ENCODE peak calls at places on chromosome 4, in nine cellular contexts. O is kidney epithelial cell; D is breast epithelium; B is transverse colon; P is fibroblast of lung; W is CD8-positive, alpha-beta memory T cell; M is body of pancreas; J is HCT116; U is colonic mucosa. Q is an unnamed sample. For H3K27me3, the result is how much of the 10 kb centered on the place peaks cover.

GRCh38 chr4:148515248-148515647 is 73.0 kb upstream of the NR3C2 start:
- DNase-seq in J (peak), W (no peak), B (no peak), U (no peak), O (peak), M (no peak), D (no peak), P (peak), Q (peak)

GRCh38 chr4:54661156-54661555 is 3.4 kb downstream of the KIT start:
- DNase-seq in W (no peak), D (no peak), M (no peak), J (no peak), P (peak), B (no peak), O (no peak), U (no peak), Q (no peak)

GRCh38 chr4:153641532-153641931 is 42.5 kb upstream of the TLR2 start:
- DNase-seq in P (no peak), J (no peak), D (no peak), U (no peak), B (no peak), O (no peak), M (no peak), W (no peak), Q (no peak)

GRCh38 chr4:18318682-18319410 is 297.3 kb upstream of the LCORL start:
- DNase-seq in W (no peak), U (no peak), B (no peak), J (no peak), O (no peak), D (no peak), P (no peak), M (peak), Q (peak)

GRCh38 chr4:130029442-130029841 is 933.5 kb downstream of the C4orf33 start:
- DNase-seq in B (no peak), J (no peak), U (no peak), D (no peak), O (no peak), M (no peak), W (no peak), P (no peak), Q (no peak)

GRCh38 chr4:2375427-2375826 is 43.0 kb downstream of the ZFYVE28 start:
- DNase-seq in D (no peak), B (no peak), M (no peak), P (no peak), W (no peak), U (no peak), O (no peak), J (no peak), Q (no peak)

GRCh38 chr4:184335520-184335919 is 117.8 kb upstream of the ENPP6 start:
- DNase-seq in B (no peak), O (no peak), P (no peak), J (no peak), U (no peak), W (no peak), D (no peak), M (no peak), Q (no peak)

GRCh38 chr4:65437102-65437501 is 233.2 kb downstream of the EPHA5 start:
- DNase-seq in D (no peak), P (peak), U (no peak), B (no peak), J (no peak), O (no peak), M (no peak), W (no peak), Q (no peak)

GRCh38 chr4:135744928-135745327 is 1543.3 kb upstream of the PABPC4L start:
- DNase-seq in B (no peak), P (no peak), J (no peak), M (no peak), D (no peak), U (no peak), O (no peak), W (no peak), Q (no peak)

GRCh38 chr4:5098176-5098575 is 46.9 kb downstream of the STK32B start:
- DNase-seq in O (no peak), P (no peak), W (no peak), M (no peak), J (no peak), B (no peak), D (no peak), U (no peak), Q (no peak)

GRCh38 chr4:140358281-140358680 is 15.2 kb upstream of the SCOC start:
- DNase-seq in B (no peak), W (no peak), O (no peak), J (no peak), U (no peak), M (no peak), D (no peak), P (no peak), Q (no peak)

GRCh38 chr4:86891785-86892638 is at the start of gene C4orf36:
- DNase-seq in M (peak), D (peak), J (peak), B (peak), O (no peak), P (peak), U (peak), W (no peak), Q (peak)

GRCh38 chr4:20393486-20394100 is 141.9 kb downstream of the SLIT2 start:
- DNase-seq in P (peak), B (no peak), W (no peak), U (no peak), M (no peak), O (no peak), J (no peak), D (no peak), Q (no peak)

GRCh38 chr4:26048378-26048882 is 134.4 kb downstream of the SMIM20 start:
- DNase-seq in W (no peak), B (peak), O (no peak), P (peak), D (no peak), J (no peak), M (no peak), U (peak), Q (no peak)

GRCh38 chr4:20249333-20249732 is 2.4 kb upstream of the SLIT2 start:
- DNase-seq in M (peak), O (no peak), J (peak), D (no peak), P (peak), B (no peak), U (no peak), W (no peak), Q (peak)

GRCh38 chr4:185941476-185941875 is 127.5 kb upstream of the TLR3 start:
- DNase-seq in W (no peak), J (no peak), P (no peak), U (no peak), M (no peak), D (no peak), B (no peak), O (no peak), Q (no peak)

GRCh38 chr4:188266386-188266785 is 127.1 kb downstream of the TRIML1 start:
- DNase-seq in U (no peak), J (no peak), D (no peak), M (no peak), O (no peak), B (no peak), W (no peak), P (no peak), Q (no peak)

GRCh38 chr4:76902233-76902890 is 4.4 kb upstream of the SOWAHB start:
- DNase-seq in P (no peak), O (no peak), U (peak), D (no peak), J (no peak), W (no peak), M (no peak), B (peak), Q (peak)

GRCh38 chr4:153005914-153006381 is 69.8 kb downstream of the FHDC1 start:
- DNase-seq in W (no peak), M (no peak), B (no peak), J (no peak), O (no peak), P (no peak), D (no peak), U (no peak), Q (no peak)

GRCh38 chr4:164446516-164446915 is 307.4 kb upstream of the SMIM31 start:
- DNase-seq in O (peak), J (no peak), D (no peak), W (no peak), B (no peak), M (no peak), P (peak), U (no peak), Q (no peak)

GRCh38 chr4:38308728-38309315 is 348.6 kb downstream of the PTTG2 start:
- DNase-seq in P (peak), J (no peak), M (no peak), B (no peak), W (no peak), D (no peak), U (no peak), O (no peak), Q (no peak)

GRCh38 chr4:81180916-81181315 is 34.1 kb downstream of the PRKG2 start:
- DNase-seq in U (no peak), P (no peak), B (no peak), O (no peak), D (no peak), M (no peak), W (no peak), J (no peak), Q (no peak)

GRCh38 chr4:168540865-168541607 is 44.2 kb downstream of the PALLD start:
- DNase-seq in W (no peak), M (no peak), O (no peak), J (peak), U (no peak), B (no peak), P (peak), D (no peak), Q (no peak)

GRCh38 chr4:112109455-112110425 is 35.5 kb upstream of the FAM241A start:
- DNase-seq in J (no peak), O (no peak), M (peak), U (no peak), D (no peak), P (peak), B (no peak), W (no peak), Q (peak)

GRCh38 chr4:19224820-19225219 is 1026.9 kb upstream of the SLIT2 start:
- DNase-seq in M (no peak), B (no peak), P (peak), J (peak), D (no peak), W (no peak), U (no peak), O (no peak), Q (peak)

GRCh38 chr4:168449740-168450442 is 30.4 kb downstream of the DDX60L start:
- DNase-seq in W (no peak), O (peak), M (no peak), B (no peak), J (no peak), P (peak), U (peak), D (no peak), Q (peak)

GRCh38 chr4:41569957-41570356 is 32.0 kb downstream of the LIMCH1 start:
- DNase-seq in U (no peak), W (no peak), D (no peak), O (no peak), P (peak), J (no peak), B (no peak), M (no peak), Q (no peak)

GRCh38 chr4:16665942-16666586 is 232.4 kb downstream of the LDB2 start:
- DNase-seq in P (no peak), U (no peak), J (no peak), D (no peak), W (no peak), B (no peak), O (no peak), M (no peak), Q (no peak)

GRCh38 chr4:110518889-110519490 is 43.0 kb downstream of the ENPEP start:
- DNase-seq in U (peak), J (no peak), B (peak), P (peak), O (no peak), W (no peak), M (peak), D (no peak), Q (peak)

GRCh38 chr4:110514889-110515479 is 39.0 kb downstream of the ENPEP start:
- DNase-seq in U (no peak), J (peak), B (no peak), D (no peak), O (no peak), P (peak), M (no peak), W (no peak), Q (peak)

GRCh38 chr4:110516106-110516922 is 40.4 kb downstream of the ENPEP start:
- DNase-seq in W (peak), O (no peak), P (peak), D (peak), M (peak), U (peak), B (peak), J (peak), Q (peak)

GRCh38 chr4:110512901-110513300 is 36.9 kb downstream of the ENPEP start:
- DNase-seq in D (no peak), U (no peak), P (no peak), J (no peak), W (no peak), B (no peak), M (no peak), O (no peak), Q (no peak)

DNA sequence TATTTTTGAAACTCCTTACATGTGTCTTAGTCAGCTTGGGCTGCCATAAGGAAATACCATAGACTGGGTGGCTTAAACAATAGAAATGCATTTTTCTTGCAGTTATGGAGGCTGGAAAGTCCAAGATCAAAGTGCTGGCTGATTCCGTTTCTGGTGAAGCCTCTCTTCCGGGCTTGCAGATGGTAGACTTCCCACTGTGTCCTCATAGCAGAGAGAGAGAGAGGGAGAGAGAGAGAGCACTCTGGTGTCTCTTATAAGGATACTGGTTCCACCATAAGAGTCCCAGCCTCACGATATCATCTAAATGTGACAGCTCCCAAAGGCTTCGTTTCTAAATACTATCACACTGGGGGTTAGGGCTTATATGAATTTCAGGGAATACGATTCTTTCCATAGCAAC is 39.7 kb downstream of the ENPEP start:
- DNase-seq in J (no peak), B (no peak), P (no peak), U (peak), M (peak), O (no peak), D (no peak), W (no peak), Q (peak)
- H3K4me3 ChIP-seq in J (peak), B (peak), P (no peak), U (peak), M (no peak), O (no peak), D (peak), W (peak), Q (no peak)

GRCh38 chr4:114191496-114191895 is 212.0 kb upstream of the ARSJ start:
- DNase-seq in J (no peak), U (no peak), B (no peak), D (no peak), O (no peak), P (no peak), M (no peak), W (no peak), Q (no peak)
- H3K27me3 ChIP-seq in J (under half), U (under half), B (under half), D (under half), O (under half), P (under half), M (under half), W (under half), Q (under half)

DNA sequence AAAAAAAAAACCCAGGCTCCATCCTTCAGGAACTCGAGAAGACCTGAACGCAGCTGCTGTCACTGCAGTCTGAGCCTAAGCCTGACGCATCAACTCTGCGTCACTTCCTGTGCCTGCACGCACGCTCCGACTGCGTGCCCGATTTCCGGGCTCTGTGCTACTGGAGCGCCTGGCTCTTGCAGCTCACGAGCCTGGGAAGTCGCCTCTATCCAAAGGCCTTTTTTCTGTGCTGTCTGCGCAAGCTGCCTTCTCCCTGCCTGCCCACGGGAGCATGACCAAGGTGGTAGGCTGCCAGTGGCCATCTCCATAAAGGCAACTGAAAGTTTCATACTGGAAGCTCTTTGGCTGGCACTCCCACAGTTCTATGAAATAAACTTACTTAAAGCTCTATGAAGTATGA is 9.9 kb upstream of the GASK1B start:
- DNase-seq in J (no peak), O (no peak), M (no peak), D (no peak), P (no peak), B (no peak), W (no peak), U (no peak), Q (no peak)
- H3K4me3 ChIP-seq in J (no peak), O (no peak), M (no peak), D (no peak), P (no peak), B (no peak), W (no peak), U (no peak), Q (no peak)

GRCh38 chr4:8106451-8107025 is 52.1 kb downstream of the ABLIM2 start:
- DNase-seq in U (no peak), J (no peak), D (no peak), P (no peak), B (no peak), M (no peak), W (no peak), O (no peak), Q (no peak)

GRCh38 chr4:8109406-8110065 is 49.1 kb downstream of the ABLIM2 start:
- DNase-seq in J (no peak), M (no peak), O (no peak), P (no peak), W (no peak), B (no peak), U (no peak), D (no peak), Q (no peak)

GRCh38 chr4:8108991-8109390 is 49.6 kb downstream of the ABLIM2 start:
- DNase-seq in O (no peak), M (peak), W (no peak), J (no peak), D (no peak), U (no peak), P (no peak), B (no peak), Q (no peak)

GRCh38 chr4:8107146-8107657 is 51.4 kb downstream of the ABLIM2 start:
- DNase-seq in W (no peak), D (no peak), P (no peak), U (no peak), B (no peak), M (no peak), J (no peak), O (no peak), Q (no peak)

GRCh38 chr4:8108261-8108660 is 50.4 kb downstream of the ABLIM2 start:
- DNase-seq in P (no peak), U (peak), D (no peak), B (peak), M (peak), J (no peak), O (no peak), W (no peak), Q (peak)
- H3K27me3 ChIP-seq in P (under half), U (under half), D (under half), B (under half), M (under half), J (under half), O (under half), W (under half), Q (under half)

GRCh38 chr4:11545651-11546050 is 117.0 kb upstream of the HS3ST1 start:
- DNase-seq in M (no peak), O (no peak), U (no peak), J (no peak), D (no peak), B (no peak), P (no peak), W (no peak), Q (no peak)
- H3K4me3 ChIP-seq in M (no peak), O (no peak), U (no peak), J (no peak), D (no peak), B (no peak), P (no peak), W (no peak), Q (no peak)

DNA sequence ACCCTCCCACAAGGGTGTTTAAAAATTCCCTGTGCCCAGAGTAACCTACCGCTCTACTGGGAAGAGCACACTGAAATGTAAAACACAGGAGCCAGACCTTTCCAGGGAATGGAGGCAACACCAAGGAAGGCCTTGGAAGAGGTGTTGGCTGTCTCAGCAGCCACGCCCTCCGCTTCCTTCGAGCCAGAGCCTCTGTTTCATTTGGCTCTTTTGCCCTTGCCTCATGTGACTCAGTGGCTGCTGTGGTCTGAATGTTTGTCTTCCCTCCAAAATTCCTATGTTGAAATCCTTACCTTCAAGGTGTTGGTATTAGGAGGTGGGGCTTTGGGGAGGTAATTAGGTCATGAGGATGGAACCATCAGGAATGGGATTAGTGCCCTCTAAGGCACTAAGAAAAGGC is 11.3 kb downstream of the SCD5 start:
- DNase-seq in P (peak), J (no peak), D (no peak), U (no peak), M (no peak), O (no peak), B (no peak), W (no peak), Q (no peak)
- H3K27me3 ChIP-seq in P (under half), J (under half), D (under half), U (under half), M (under half), O (under half), B (under half), W (under half), Q (under half)

DNA sequence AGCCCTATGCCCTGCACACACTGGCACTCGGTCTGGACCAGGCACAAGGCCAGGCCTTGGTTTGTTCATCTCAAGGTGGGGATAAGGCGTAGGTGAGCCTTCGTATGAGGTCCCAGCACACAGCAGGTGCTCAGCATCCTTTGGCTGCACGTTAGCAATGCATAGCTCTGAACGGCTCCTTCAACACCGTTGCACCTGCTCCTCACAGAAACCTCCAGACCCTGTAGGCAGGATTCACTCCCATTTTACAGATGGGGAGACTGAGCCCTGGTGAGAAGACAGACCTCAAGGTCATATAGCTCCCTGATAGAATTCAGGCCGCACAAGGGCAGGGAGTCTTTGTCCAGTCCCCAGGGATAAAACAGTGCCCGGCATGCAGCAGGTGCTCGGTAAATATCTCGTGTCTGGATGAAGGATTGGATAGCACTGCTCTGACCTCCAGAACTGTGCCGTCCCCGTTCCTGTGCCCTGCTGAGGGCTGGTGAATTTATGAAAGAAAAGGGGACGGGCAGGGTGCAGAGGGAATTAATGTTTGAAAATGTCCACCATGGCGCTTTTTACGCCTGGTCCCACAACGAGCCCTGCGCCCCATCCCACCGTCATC is 2.4 kb downstream of the PPP2R2C start:
- DNase-seq in J (no peak), W (no peak), P (no peak), M (no peak), D (peak), O (no peak), B (no peak), U (peak), Q (no peak)
- H3K4me3 ChIP-seq in J (peak), W (no peak), P (no peak), M (no peak), D (peak), O (no peak), B (no peak), U (no peak), Q (no peak)

GRCh38 chr4:108725457-108725856 is 37.4 kb downstream of the ETNPPL start:
- DNase-seq in P (no peak), D (no peak), M (no peak), B (no peak), J (peak), W (no peak), O (no peak), U (no peak), Q (no peak)

GRCh38 chr4:108731001-108731400 is 31.9 kb downstream of the ETNPPL start:
- DNase-seq in O (no peak), P (no peak), U (no peak), W (no peak), D (no peak), B (no peak), J (no peak), M (no peak), Q (no peak)

GRCh38 chr4:108730579-108730978 is 32.3 kb downstream of the ETNPPL start:
- DNase-seq in B (no peak), J (no peak), U (no peak), O (no peak), P (no peak), W (no peak), M (no peak), D (no peak), Q (no peak)
- H3K27me3 ChIP-seq in B (under half), J (under half), U (under half), O (under half), P (under half), W (under half), M (under half), D (under half), Q (under half)